ENCODE peak calls at places on chromosomes 7 and 10, in seven cellular contexts. One of them, this sample, is unnamed.

GRCh38 chr7:112143567-112143966 is 62.6 kb downstream of the DOCK4 start:
- DNase-seq in suprapubic skin: no peak
- DNase-seq in psoas muscle: peak; percentile 19
- DNase-seq in right lobe of liver: no peak
- DNase-seq in pancreas: no peak
- DNase-seq in uterus: no peak
- DNase-seq in A673: no peak
- DNase-seq in this sample: peak; percentile 18

GRCh38 chr7:14604606-14605005 is 297.9 kb downstream of the DGKB start:
- DNase-seq in suprapubic skin: no peak
- DNase-seq in psoas muscle: no peak
- DNase-seq in right lobe of liver: no peak
- DNase-seq in pancreas: no peak
- DNase-seq in uterus: no peak
- DNase-seq in A673: no peak
- DNase-seq in this sample: no peak

GRCh38 chr10:4196948-4197390 is 412.0 kb upstream of the KLF6 start:
- DNase-seq in suprapubic skin: no peak
- DNase-seq in psoas muscle: no peak
- DNase-seq in right lobe of liver: no peak
- DNase-seq in pancreas: no peak
- DNase-seq in uterus: no peak
- DNase-seq in A673: no peak
- DNase-seq in this sample: no peak

GRCh38 chr10:47311193-47311899 is 10.9 kb upstream of the GDF2 start:
- DNase-seq in suprapubic skin: no peak
- DNase-seq in psoas muscle: no peak
- DNase-seq in right lobe of liver: no peak
- DNase-seq in pancreas: peak; percentile 96
- DNase-seq in uterus: no peak
- DNase-seq in A673: no peak
- DNase-seq in this sample: no peak

GRCh38 chr7:124413029-124413428 is 352.6 kb downstream of the GPR37 start:
- DNase-seq in suprapubic skin: no peak
- DNase-seq in psoas muscle: no peak
- DNase-seq in right lobe of liver: no peak
- DNase-seq in pancreas: no peak
- DNase-seq in uterus: no peak
- DNase-seq in A673: no peak
- DNase-seq in this sample: no peak

GRCh38 chr7:151243411-151244155 is 4.9 kb downstream of the SMARCD3 start:
- DNase-seq in suprapubic skin: no peak
- DNase-seq in psoas muscle: no peak
- DNase-seq in right lobe of liver: no peak
- DNase-seq in pancreas: no peak
- DNase-seq in uterus: no peak
- DNase-seq in A673: peak; percentile 53
- DNase-seq in this sample: no peak

GRCh38 chr10:1180071-1180730 is 124.0 kb downstream of the WDR37 start:
- DNase-seq in suprapubic skin: peak; percentile 49
- DNase-seq in psoas muscle: no peak
- DNase-seq in right lobe of liver: no peak
- DNase-seq in pancreas: no peak
- DNase-seq in uterus: no peak
- DNase-seq in A673: no peak
- DNase-seq in this sample: no peak

GRCh38 chr10:98262571-98262970 is 5.4 kb downstream of the LOXL4 start:
- DNase-seq in suprapubic skin: peak; percentile 78
- DNase-seq in psoas muscle: peak; percentile 77
- DNase-seq in right lobe of liver: peak; percentile 80
- DNase-seq in pancreas: peak; percentile 81
- DNase-seq in uterus: no peak
- DNase-seq in A673: no peak
- DNase-seq in this sample: no peak

GRCh38 chr7:40826419-40827216 is 691.8 kb downstream of the SUGCT start:
- DNase-seq in suprapubic skin: no peak
- DNase-seq in psoas muscle: no peak
- DNase-seq in right lobe of liver: no peak
- DNase-seq in pancreas: no peak
- DNase-seq in uterus: no peak
- DNase-seq in A673: no peak
- DNase-seq in this sample: no peak

GRCh38 chr7:80060218-80060806 is 74.3 kb upstream of the GNAI1 start:
- DNase-seq in suprapubic skin: no peak
- DNase-seq in psoas muscle: no peak
- DNase-seq in right lobe of liver: no peak
- DNase-seq in pancreas: no peak
- DNase-seq in uterus: no peak
- DNase-seq in A673: peak; percentile 77
- DNase-seq in this sample: no peak

GRCh38 chr10:133268532-133268931 is 8.1 kb downstream of the ADAM8 start:
- DNase-seq in suprapubic skin: no peak
- DNase-seq in psoas muscle: no peak
- DNase-seq in right lobe of liver: no peak
- DNase-seq in pancreas: no peak
- DNase-seq in uterus: no peak
- DNase-seq in A673: no peak
- DNase-seq in this sample: no peak

GRCh38 chr7:917255-918117 is 37.0 kb downstream of the ADAP1 start:
- DNase-seq in suprapubic skin: peak; percentile 63
- DNase-seq in psoas muscle: peak; percentile 4
- DNase-seq in right lobe of liver: no peak
- DNase-seq in pancreas: peak; percentile 28
- DNase-seq in uterus: no peak
- DNase-seq in A673: no peak
- DNase-seq in this sample: no peak

GRCh38 chr10:74585231-74586087 is 240.9 kb upstream of the KAT6B start:
- DNase-seq in suprapubic skin: no peak
- DNase-seq in psoas muscle: no peak
- DNase-seq in right lobe of liver: peak; percentile 55
- DNase-seq in pancreas: no peak
- DNase-seq in uterus: no peak
- DNase-seq in A673: peak; percentile 74
- DNase-seq in this sample: no peak

GRCh38 chr10:33277135-33277536 is 57.3 kb downstream of the NRP1 start:
- DNase-seq in suprapubic skin: no peak
- DNase-seq in psoas muscle: peak; percentile 59
- DNase-seq in right lobe of liver: peak; percentile 59
- DNase-seq in pancreas: peak; percentile 50
- DNase-seq in uterus: no peak
- DNase-seq in A673: peak; percentile 61
- DNase-seq in this sample: no peak

GRCh38 chr7:5001003-5001402 is 42.0 kb upstream of the MMD2 start:
- DNase-seq in suprapubic skin: no peak
- DNase-seq in psoas muscle: no peak
- DNase-seq in right lobe of liver: no peak
- DNase-seq in pancreas: no peak
- DNase-seq in uterus: no peak
- DNase-seq in A673: no peak
- DNase-seq in this sample: no peak

GRCh38 chr10:13709931-13710690 is 123.3 kb downstream of the PRPF18 start:
- DNase-seq in suprapubic skin: no peak
- DNase-seq in psoas muscle: no peak
- DNase-seq in right lobe of liver: no peak
- DNase-seq in pancreas: no peak
- DNase-seq in uterus: no peak
- DNase-seq in A673: no peak
- DNase-seq in this sample: no peak

GRCh38 chr7:34875481-34875880 is 161.8 kb downstream of the DPY19L1 start:
- DNase-seq in suprapubic skin: no peak
- DNase-seq in psoas muscle: no peak
- DNase-seq in right lobe of liver: no peak
- DNase-seq in pancreas: no peak
- DNase-seq in uterus: no peak
- DNase-seq in A673: no peak
- DNase-seq in this sample: no peak

GRCh38 chr10:11434323-11434722 is 177.1 kb downstream of the USP6NL start:
- DNase-seq in suprapubic skin: peak; percentile 7
- DNase-seq in psoas muscle: no peak
- DNase-seq in right lobe of liver: peak; percentile 26
- DNase-seq in pancreas: no peak
- DNase-seq in uterus: no peak
- DNase-seq in A673: no peak
- DNase-seq in this sample: no peak

GRCh38 chr7:118755067-118755625 is 530.6 kb downstream of the ANKRD7 start:
- DNase-seq in suprapubic skin: no peak
- DNase-seq in psoas muscle: no peak
- DNase-seq in right lobe of liver: no peak
- DNase-seq in pancreas: no peak
- DNase-seq in uterus: no peak
- DNase-seq in A673: no peak
- DNase-seq in this sample: no peak

GRCh38 chr7:45923290-45923689 is 2.2 kb upstream of the IGFBP3 start:
- DNase-seq in suprapubic skin: no peak
- DNase-seq in psoas muscle: peak; percentile 73
- DNase-seq in right lobe of liver: peak; percentile 70
- DNase-seq in pancreas: peak; percentile 86
- DNase-seq in uterus: peak; percentile 83
- DNase-seq in A673: peak; percentile 72
- DNase-seq in this sample: no peak

GRCh38 chr7:96654630-96655188 is 54.9 kb downstream of the SEM1 start:
- DNase-seq in suprapubic skin: no peak
- DNase-seq in psoas muscle: no peak
- DNase-seq in right lobe of liver: peak; percentile 48
- DNase-seq in pancreas: no peak
- DNase-seq in uterus: no peak
- DNase-seq in A673: peak; percentile 35
- DNase-seq in this sample: no peak

GRCh38 chr10:71143170-71143569 is 69.2 kb upstream of the UNC5B start:
- DNase-seq in suprapubic skin: no peak
- DNase-seq in psoas muscle: no peak
- DNase-seq in right lobe of liver: no peak
- DNase-seq in pancreas: no peak
- DNase-seq in uterus: no peak
- DNase-seq in A673: no peak
- DNase-seq in this sample: no peak

GRCh38 chr10:129949411-129950335 is 14.4 kb downstream of the EBF3 start:
- DNase-seq in suprapubic skin: peak; percentile 81
- DNase-seq in psoas muscle: peak; percentile 68
- DNase-seq in right lobe of liver: no peak
- DNase-seq in pancreas: no peak
- DNase-seq in uterus: peak; percentile 19
- DNase-seq in A673: peak; percentile 97
- DNase-seq in this sample: no peak
- H3K4me1 ChIP-seq in suprapubic skin: peaks cover 35% of the 10 kb centered on the region
- H3K4me1 ChIP-seq in psoas muscle: peaks cover 71% of the 10 kb centered on the region
- H3K4me1 ChIP-seq in right lobe of liver: no peaks in the 10 kb centered on the region
- H3K4me1 ChIP-seq in pancreas: no peaks in the 10 kb centered on the region
- H3K4me1 ChIP-seq in uterus: peaks cover 6% of the 10 kb centered on the region
- H3K4me1 ChIP-seq in A673: peaks cover 86% of the 10 kb centered on the region
- H3K4me1 ChIP-seq in this sample: peaks cover 5% of the 10 kb centered on the region

DNA sequence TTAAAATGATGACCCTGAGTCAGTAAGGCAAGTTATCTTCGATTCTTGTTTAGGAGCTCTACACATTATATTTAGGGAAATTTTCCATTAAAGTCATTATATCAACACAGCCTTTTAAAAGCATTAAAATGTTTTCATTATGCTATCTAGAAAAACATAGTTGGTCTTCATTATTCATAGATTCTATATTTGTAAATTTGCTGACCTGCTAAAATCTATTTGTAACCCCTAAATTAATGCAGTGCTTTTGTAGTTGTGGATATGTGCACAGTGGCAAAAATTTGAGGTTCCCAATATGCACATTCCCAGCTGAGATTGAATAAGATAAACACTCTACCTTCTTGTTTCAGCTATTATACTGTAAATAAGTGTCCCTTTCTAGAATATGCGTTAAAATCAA is 81.1 kb downstream of the KIF20B start:
- DNase-seq in suprapubic skin: no peak
- DNase-seq in psoas muscle: no peak
- DNase-seq in right lobe of liver: no peak
- DNase-seq in pancreas: no peak
- DNase-seq in uterus: no peak
- DNase-seq in A673: no peak
- DNase-seq in this sample: no peak
- TF ChIP-seq CTCF in suprapubic skin: no peak
- TF ChIP-seq CTCF in psoas muscle: no peak
- TF ChIP-seq CTCF in right lobe of liver: no peak
- TF ChIP-seq CTCF in pancreas: no peak
- TF ChIP-seq CTCF in uterus: no peak
- TF ChIP-seq CTCF in A673: no peak
- TF ChIP-seq CTCF in this sample: no peak

GRCh38 chr10:75617485-75618155 is 186.2 kb downstream of the LRMDA start:
- DNase-seq in suprapubic skin: no peak
- DNase-seq in psoas muscle: peak; percentile 33
- DNase-seq in right lobe of liver: no peak
- DNase-seq in pancreas: no peak
- DNase-seq in uterus: no peak
- DNase-seq in A673: no peak
- DNase-seq in this sample: no peak
- H3K27ac ChIP-seq in suprapubic skin: no peak overlapping the region
- H3K27ac ChIP-seq in psoas muscle: no peak overlapping the region
- H3K27ac ChIP-seq in right lobe of liver: no peak overlapping the region
- H3K27ac ChIP-seq in pancreas: no peak overlapping the region
- H3K27ac ChIP-seq in uterus: no peak overlapping the region
- H3K27ac ChIP-seq in A673: no peak overlapping the region
- H3K27ac ChIP-seq in this sample: no peak overlapping the region

GRCh38 chr10:79386637-79387465 is 39.6 kb downstream of the PPIF start:
- DNase-seq in suprapubic skin: peak; percentile 67
- DNase-seq in psoas muscle: no peak
- DNase-seq in right lobe of liver: peak; percentile 41
- DNase-seq in pancreas: no peak
- DNase-seq in uterus: peak; percentile 66
- DNase-seq in A673: no peak
- DNase-seq in this sample: peak; percentile 2
- H3K4me1 ChIP-seq in suprapubic skin: peaks cover 13% of the 10 kb centered on the region
- H3K4me1 ChIP-seq in psoas muscle: peaks cover 6% of the 10 kb centered on the region
- H3K4me1 ChIP-seq in right lobe of liver: no peaks in the 10 kb centered on the region
- H3K4me1 ChIP-seq in pancreas: no peaks in the 10 kb centered on the region
- H3K4me1 ChIP-seq in uterus: peaks cover 13% of the 10 kb centered on the region
- H3K4me1 ChIP-seq in A673: no peaks in the 10 kb centered on the region
- H3K4me1 ChIP-seq in this sample: peaks cover 3% of the 10 kb centered on the region

GRCh38 chr10:34814228-34815173 is 595 bp downstream of the PARD3 start:
- DNase-seq in suprapubic skin: peak; percentile 81
- DNase-seq in psoas muscle: peak; percentile 48
- DNase-seq in right lobe of liver: peak; percentile 71
- DNase-seq in pancreas: peak; percentile 80
- DNase-seq in uterus: peak; percentile 47
- DNase-seq in A673: peak; percentile 54
- DNase-seq in this sample: no peak
- TF ChIP-seq CTCF in suprapubic skin: no peak
- TF ChIP-seq CTCF in psoas muscle: no peak
- TF ChIP-seq CTCF in right lobe of liver: no peak
- TF ChIP-seq CTCF in pancreas: no peak
- TF ChIP-seq CTCF in uterus: no peak
- TF ChIP-seq CTCF in A673: no peak
- TF ChIP-seq CTCF in this sample: no peak

This sample was measured in thoracic aorta.